ENCODE peak calls at places on chromosome 17, in nine cellular contexts. U is left ventricle myocardium inferior; X is ovary; H is lower lobe of right lung; B is foreskin fibroblast; Z is CD8-positive, alpha-beta T cell; E is uterus; L is neural progenitor cell; O is heart right ventricle. A is an unnamed sample.

GRCh38 chr17:41620583-41621434 is 3.6 kb downstream of the KRT17 start:
- DNase-seq in U (no peak), X (no peak), H (no peak), B (peak), Z (no peak), E (no peak), L (no peak), O (no peak), A (no peak)

GRCh38 chr17:77445030-77445907 is 304.5 kb downstream of the SEC14L1 start:
- DNase-seq in U (no peak), X (peak), H (no peak), B (peak), Z (peak), E (peak), L (no peak), O (no peak), A (peak)

GRCh38 chr17:6677158-6677831 is 25.7 kb downstream of the C17orf100 start:
- DNase-seq in U (no peak), X (no peak), H (no peak), B (peak), Z (no peak), E (no peak), L (no peak), O (no peak), A (peak)

GRCh38 chr17:42894283-42895184 is 6.1 kb upstream of the G6PC1 start:
- DNase-seq in U (no peak), X (no peak), H (no peak), B (no peak), Z (no peak), E (no peak), L (no peak), O (no peak), A (no peak)

GRCh38 chr17:1715803-1716075 is 5.6 kb upstream of the TLCD2 start:
- DNase-seq in U (no peak), X (no peak), H (no peak), B (no peak), Z (no peak), E (no peak), L (no peak), O (no peak), A (no peak)

GRCh38 chr17:79679631-79680340 is 51.0 kb upstream of the ENPP7 start:
- DNase-seq in U (peak), X (no peak), H (no peak), B (no peak), Z (no peak), E (no peak), L (no peak), O (no peak), A (no peak)

GRCh38 chr17:57174591-57174990 is 81.7 kb upstream of the MSI2 start:
- DNase-seq in U (no peak), X (no peak), H (no peak), B (no peak), Z (no peak), E (no peak), L (no peak), O (no peak), A (peak)

GRCh38 chr17:11787074-11787473 is 188.8 kb downstream of the DNAH9 start:
- DNase-seq in U (no peak), X (no peak), H (no peak), B (no peak), Z (no peak), E (no peak), L (no peak), O (no peak), A (no peak)

GRCh38 chr17:73291260-73291801 is 20.5 kb downstream of the CDC42EP4 start:
- DNase-seq in U (peak), X (peak), H (peak), B (peak), Z (no peak), E (peak), L (no peak), O (peak), A (peak)

GRCh38 chr17:338442-339192 is 14.0 kb downstream of the RPH3AL start:
- DNase-seq in U (no peak), X (peak), H (no peak), B (no peak), Z (no peak), E (no peak), L (no peak), O (no peak), A (no peak)

GRCh38 chr17:8838551-8839095 is 28.9 kb downstream of the PIK3R6 start:
- DNase-seq in U (no peak), X (no peak), H (no peak), B (no peak), Z (no peak), E (no peak), L (no peak), O (no peak), A (no peak)

GRCh38 chr17:12530126-12530525 is 135.6 kb upstream of the MYOCD start:
- DNase-seq in U (no peak), X (no peak), H (no peak), B (no peak), Z (no peak), E (no peak), L (no peak), O (no peak), A (no peak)

GRCh38 chr17:74180336-74180735 is 23.1 kb upstream of the RPL38 start:
- DNase-seq in U (no peak), X (no peak), H (peak), B (no peak), Z (no peak), E (no peak), L (peak), O (no peak), A (no peak)

GRCh38 chr17:61720016-61720795 is 129.2 kb upstream of the NACA2 start:
- DNase-seq in U (no peak), X (no peak), H (no peak), B (peak), Z (no peak), E (no peak), L (no peak), O (no peak), A (no peak)

GRCh38 chr17:78722101-78722761 is 59.8 kb downstream of the CYTH1 start:
- DNase-seq in U (peak), X (no peak), H (peak), B (peak), Z (no peak), E (no peak), L (peak), O (peak), A (peak)

GRCh38 chr17:56908061-56908542 is 5.7 kb downstream of the TRIM25 start:
- DNase-seq in U (peak), X (no peak), H (peak), B (no peak), Z (no peak), E (no peak), L (no peak), O (peak), A (peak)

GRCh38 chr17:80664217-80664780 is 119.7 kb downstream of the RPTOR start:
- DNase-seq in U (no peak), X (no peak), H (no peak), B (no peak), Z (no peak), E (no peak), L (no peak), O (no peak), A (peak)

GRCh38 chr17:30203471-30203981 is 32.0 kb downstream of the SLC6A4 start:
- DNase-seq in U (no peak), X (no peak), H (no peak), B (no peak), Z (no peak), E (no peak), L (no peak), O (no peak), A (no peak)
- TF ChIP-seq CTCF in U (no peak), X (no peak), H (no peak), B (no peak), Z (no peak), E (no peak), L (peak), O (no peak), A (peak)

DNA sequence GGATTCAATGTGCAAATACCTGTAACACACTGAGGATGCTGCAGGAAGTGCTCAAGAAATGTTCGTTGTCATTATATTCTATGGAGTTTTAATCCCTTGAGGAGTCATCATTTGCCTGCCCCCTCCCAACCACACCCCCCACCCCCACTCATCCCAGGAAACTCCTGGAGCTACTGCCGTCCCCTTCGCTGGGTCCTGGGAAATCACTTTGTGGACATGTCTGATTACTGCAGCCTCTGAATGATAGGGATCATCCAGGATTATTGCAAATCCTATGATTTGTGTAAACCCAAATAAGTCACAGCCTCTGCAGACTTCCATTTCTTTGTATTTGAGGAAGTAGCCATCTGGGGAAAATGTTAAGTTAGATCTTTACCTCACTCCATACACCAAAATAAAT is 61.4 kb downstream of the CCT6B start:
- DNase-seq in U (no peak), X (no peak), H (no peak), B (no peak), Z (no peak), E (no peak), L (no peak), O (no peak), A (no peak)
- TF ChIP-seq CTCF in U (no peak), X (no peak), H (no peak), B (no peak), Z (no peak), E (no peak), L (no peak), O (no peak), A (no peak)

DNA sequence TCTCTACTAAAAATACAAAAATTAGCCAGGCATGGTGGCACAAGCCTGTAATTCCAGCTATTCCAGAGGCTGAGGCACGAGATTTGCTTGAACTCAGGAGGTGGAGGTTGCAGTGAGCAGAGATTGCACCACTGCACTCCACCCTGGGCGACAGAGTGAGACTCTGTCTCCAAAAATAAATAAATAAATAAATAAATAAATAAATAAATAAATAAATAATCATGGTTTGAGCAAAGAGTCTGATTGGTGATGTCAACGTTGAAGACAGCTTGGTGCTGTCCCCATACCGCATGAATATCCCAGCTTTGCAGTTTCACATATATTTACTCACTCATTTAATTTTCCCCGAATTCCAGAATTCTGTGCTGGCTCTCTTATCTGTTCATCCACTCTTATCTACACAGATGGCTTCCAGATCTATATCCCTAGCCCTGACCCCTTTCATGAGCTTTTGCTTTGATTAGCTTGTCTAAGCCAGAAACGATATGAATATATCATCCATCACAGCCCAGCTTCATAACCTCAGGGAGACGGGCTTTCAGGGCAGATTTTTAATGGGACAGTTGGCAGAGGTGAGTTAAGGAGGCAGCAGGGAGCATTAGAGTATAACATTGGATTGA is 91.0 kb downstream of the SPACA3 start:
- DNase-seq in U (no peak), X (no peak), H (no peak), B (no peak), Z (no peak), E (no peak), L (no peak), O (no peak), A (no peak)
- TF ChIP-seq CTCF in U (no peak), X (no peak), H (no peak), B (no peak), Z (no peak), E (no peak), L (no peak), O (no peak), A (no peak)

GRCh38 chr17:45402916-45403315 is 29.8 kb downstream of the ARHGAP27 start:
- DNase-seq in U (no peak), X (no peak), H (peak), B (no peak), Z (no peak), E (no peak), L (no peak), O (no peak), A (no peak)

GRCh38 chr17:45404870-45405249 is 27.8 kb downstream of the ARHGAP27 start:
- DNase-seq in U (no peak), X (no peak), H (no peak), B (no peak), Z (no peak), E (no peak), L (no peak), O (no peak), A (no peak)

GRCh38 chr17:45405250-45406086 is 27.2 kb downstream of the ARHGAP27 start:
- DNase-seq in U (no peak), X (no peak), H (peak), B (peak), Z (no peak), E (no peak), L (peak), O (no peak), A (no peak)

GRCh38 chr17:45406107-45406506 is 26.6 kb downstream of the ARHGAP27 start:
- DNase-seq in U (no peak), X (no peak), H (no peak), B (no peak), Z (no peak), E (no peak), L (no peak), O (no peak), A (no peak)

DNA sequence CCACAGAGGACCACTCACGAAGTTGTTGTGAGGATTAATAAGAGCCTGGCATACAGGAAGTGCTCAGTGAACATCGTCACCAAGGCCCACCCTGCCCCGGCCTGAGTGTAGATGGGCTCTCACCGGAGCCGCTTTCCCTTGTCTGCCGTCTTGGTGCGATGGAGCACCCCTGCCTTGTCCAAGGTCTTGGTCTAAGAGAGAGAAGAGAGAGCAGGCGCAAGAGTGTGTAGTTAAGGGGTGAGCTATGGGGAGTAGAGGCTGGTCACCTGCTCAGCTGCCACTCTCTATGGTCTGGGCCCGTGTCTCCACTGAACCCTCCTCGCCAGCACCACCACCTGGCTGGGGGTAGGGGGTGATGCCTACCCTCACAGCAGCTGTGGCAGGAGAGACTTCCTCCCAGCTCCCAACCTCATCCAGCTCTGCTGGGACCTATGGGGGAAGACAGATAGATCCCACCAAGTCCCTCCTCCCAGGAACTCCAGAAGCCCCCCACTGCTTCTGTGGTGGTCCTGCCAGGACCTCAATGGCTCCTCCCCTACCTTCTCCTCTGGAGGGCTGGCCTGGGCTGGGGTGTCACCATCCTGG is 28.7 kb downstream of the ARHGAP27 start:
- DNase-seq in U (no peak), X (no peak), H (peak), B (no peak), Z (no peak), E (no peak), L (no peak), O (no peak), A (no peak)
- TF ChIP-seq CTCF in U (no peak), X (no peak), H (no peak), B (no peak), Z (no peak), E (no peak), L (no peak), O (no peak), A (no peak)

DNA sequence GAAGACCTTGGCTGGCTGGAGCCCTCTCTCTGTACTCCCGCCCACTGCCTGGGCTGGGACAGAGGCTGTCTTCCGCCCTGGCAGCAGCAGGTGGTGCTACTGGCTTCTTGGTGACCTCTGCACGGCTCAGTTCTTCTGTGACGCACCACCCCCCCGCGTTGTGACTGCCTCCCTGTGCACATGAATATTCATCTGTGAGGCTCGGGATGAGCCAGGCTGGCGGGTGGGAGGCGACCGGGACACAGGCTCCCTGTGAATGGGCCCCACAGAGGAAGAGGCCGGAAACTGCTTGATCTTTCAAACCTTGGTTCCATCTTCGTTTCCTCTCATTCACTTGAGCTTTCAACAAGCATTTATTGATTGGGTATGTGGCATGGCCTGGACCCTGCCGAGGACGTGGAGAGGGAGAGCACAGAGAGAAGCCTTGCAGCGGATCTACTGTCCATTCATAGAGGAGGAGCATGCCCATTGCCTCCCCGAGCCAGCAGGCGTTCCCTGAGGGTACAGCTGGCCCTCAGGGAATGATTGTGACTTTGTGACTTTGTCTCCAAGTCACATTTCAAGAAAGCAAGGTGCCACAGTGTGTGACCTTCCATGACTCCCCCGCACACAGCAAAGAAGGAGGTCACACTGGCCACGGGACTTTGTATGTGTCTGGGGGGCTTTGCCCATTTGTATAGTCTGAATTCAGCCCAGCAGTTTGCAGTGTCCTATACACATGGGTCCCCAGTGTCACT is 45.0 kb downstream of the B9D1 start:
- DNase-seq in U (peak), X (peak), H (peak), B (peak), Z (no peak), E (peak), L (peak), O (peak), A (peak)
- TF ChIP-seq CTCF in U (peak), X (peak), H (peak), B (peak), Z (no peak), E (peak), L (peak), O (peak), A (no peak)

DNA sequence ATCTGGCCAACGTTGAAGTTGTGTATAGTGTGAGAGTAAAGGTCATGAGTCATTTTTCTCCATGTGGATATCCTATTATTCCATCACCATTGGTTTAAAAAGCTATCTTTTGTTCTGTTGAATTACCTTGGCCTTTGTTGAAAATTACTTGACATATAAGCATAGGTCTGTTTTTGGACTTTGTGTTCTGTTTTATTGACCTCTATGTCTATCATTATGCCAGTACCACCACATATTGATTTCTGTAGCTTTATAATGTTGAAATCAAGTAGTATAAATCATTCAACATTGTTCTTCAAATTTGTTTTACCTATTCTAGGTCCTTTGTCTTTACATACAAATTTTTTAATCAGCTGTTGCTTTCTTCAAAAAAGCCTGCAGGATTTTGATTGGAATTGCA is 58.5 kb downstream of the NLK start:
- DNase-seq in U (no peak), X (no peak), H (no peak), B (no peak), Z (no peak), E (no peak), L (no peak), O (no peak), A (no peak)
- TF ChIP-seq CTCF in U (no peak), X (no peak), H (no peak), B (no peak), Z (no peak), E (no peak), L (no peak), O (no peak), A (no peak)

A was measured in GM13976.